ENCODE peak calls at places on chromosomes 6 and 20, in seven cellular contexts. V is NCI-H345; X is PC-9; G is OCI-M1; B is AG08395; T is Daoy; N is stimulated activated CD4-positive, alpha-beta T cell treated with anti-CD3 and anti-CD28 coated beads, Interleukin-1b, Interleukin-23, amount 100 ng/mL, for 24 hours. F is an unnamed sample.

GRCh38 chr6:27472182-27472616 is 706 bp downstream of the ZNF184 start:
- DNase-seq in V (peak; percentile 69), X (no peak), G (peak; percentile 90), B (peak; percentile 48), T (peak; percentile 73), N (peak; percentile 33), F (peak; percentile 39)

GRCh38 chr6:144143878-144144277 is 6.4 kb upstream of the STX11 start:
- DNase-seq in V (no peak), X (no peak), G (no peak), B (no peak), T (no peak), N (no peak), F (no peak)

GRCh38 chr20:49323622-49324238 is 45.9 kb upstream of the ZNFX1 start:
- DNase-seq in V (peak; percentile 31), X (peak; percentile 58), G (peak; percentile 88), B (peak; percentile 80), T (peak; percentile 80), N (no peak), F (peak; percentile 69)

GRCh38 chr6:167731216-167731615 is 95.5 kb upstream of the AFDN start:
- DNase-seq in V (no peak), X (no peak), G (no peak), B (no peak), T (no peak), N (no peak), F (no peak)

GRCh38 chr6:48560408-48560807 is 449.4 kb upstream of the PTCHD4 start:
- DNase-seq in V (no peak), X (peak; percentile 14), G (no peak), B (no peak), T (peak; percentile 35), N (no peak), F (peak; percentile 11)

GRCh38 chr6:165962361-165962760 is 205.3 kb downstream of the TBXT start:
- DNase-seq in V (no peak), X (no peak), G (no peak), B (no peak), T (no peak), N (no peak), F (no peak)

GRCh38 chr6:99553888-99554287 is 14.6 kb downstream of the CCNC start:
- DNase-seq in V (no peak), X (no peak), G (no peak), B (no peak), T (no peak), N (no peak), F (no peak)

GRCh38 chr6:100886078-100886477 is 4.9 kb upstream of the ASCC3 start:
- DNase-seq in V (no peak), X (no peak), G (no peak), B (peak; percentile 18), T (no peak), N (no peak), F (no peak)

GRCh38 chr6:33298773-33299236 is at the start of gene RGL2:
- DNase-seq in V (peak; percentile 66), X (peak; percentile 61), G (peak; percentile 93), B (peak; percentile 65), T (peak; percentile 70), N (no peak), F (peak; percentile 14)

GRCh38 chr6:38603966-38604365 is 35.8 kb downstream of the BTBD9 start:
- DNase-seq in V (no peak), X (no peak), G (no peak), B (peak; percentile 39), T (no peak), N (no peak), F (no peak)

GRCh38 chr20:38214256-38214870 is 46.2 kb downstream of the KIAA1755 start:
- DNase-seq in V (no peak), X (no peak), G (no peak), B (no peak), T (no peak), N (no peak), F (no peak)

GRCh38 chr20:50391444-50392137 is 118.6 kb upstream of the PTPN1 start:
- DNase-seq in V (no peak), X (no peak), G (no peak), B (no peak), T (no peak), N (no peak), F (no peak)

GRCh38 chr20:35252037-35252461 is 25.6 kb downstream of the MMP24 start:
- DNase-seq in V (no peak), X (no peak), G (peak; percentile 9), B (no peak), T (no peak), N (no peak), F (no peak)

GRCh38 chr6:81998432-81998831 is 246.0 kb upstream of the TENT5A start:
- DNase-seq in V (no peak), X (no peak), G (no peak), B (peak; percentile 54), T (peak; percentile 23), N (no peak), F (peak; percentile 19)

GRCh38 chr6:43963877-43964658 is 163.2 kb downstream of the MRPL14 start:
- DNase-seq in V (no peak), X (no peak), G (no peak), B (no peak), T (no peak), N (no peak), F (no peak)

GRCh38 chr6:82169138-82169876 is 78.2 kb downstream of the IBTK start:
- DNase-seq in V (no peak), X (no peak), G (no peak), B (no peak), T (no peak), N (no peak), F (no peak)

GRCh38 chr6:119351005-119351394 is 1.4 kb upstream of the MAN1A1 start:
- DNase-seq in V (peak; percentile 19), X (no peak), G (peak; percentile 86), B (peak; percentile 27), T (peak; percentile 12), N (no peak), F (peak; percentile 12)

GRCh38 chr20:8557711-8558110 is 425.6 kb downstream of the PLCB1 start:
- DNase-seq in V (no peak), X (no peak), G (no peak), B (peak; percentile 11), T (no peak), N (no peak), F (no peak)

GRCh38 chr20:47951521-47951951 is 166.3 kb upstream of the SULF2 start:
- DNase-seq in V (no peak), X (no peak), G (no peak), B (no peak), T (peak; percentile 58), N (no peak), F (no peak)

GRCh38 chr6:37006793-37007339 is 1.4 kb downstream of the FGD2 start:
- DNase-seq in V (no peak), X (no peak), G (no peak), B (peak; percentile 64), T (no peak), N (no peak), F (peak; percentile 62)

GRCh38 chr6:70414813-70415212 is 1.5 kb downstream of the FAM135A start:
- DNase-seq in V (no peak), X (no peak), G (peak; percentile 69), B (no peak), T (no peak), N (no peak), F (no peak)

GRCh38 chr6:114785235-114786127 is 442.7 kb upstream of the HS3ST5 start:
- DNase-seq in V (no peak), X (no peak), G (peak; percentile 28), B (no peak), T (no peak), N (no peak), F (no peak)

GRCh38 chr6:24313133-24313476 is 44.8 kb downstream of the DCDC2 start:
- DNase-seq in V (no peak), X (no peak), G (no peak), B (no peak), T (no peak), N (no peak), F (no peak)

GRCh38 chr20:10667077-10667401 is 6.8 kb downstream of the JAG1 start:
- DNase-seq in V (no peak), X (no peak), G (no peak), B (no peak), T (no peak), N (no peak), F (peak; percentile 44)

GRCh38 chr6:112717401-112717800 is 370.3 kb downstream of the RFPL4B start:
- DNase-seq in V (no peak), X (no peak), G (peak; percentile 43), B (no peak), T (no peak), N (no peak), F (no peak)

GRCh38 chr6:152380351-152380767 is 256.8 kb downstream of the SYNE1 start:
- DNase-seq in V (no peak), X (no peak), G (peak; percentile 73), B (peak; percentile 31), T (peak; percentile 52), N (no peak), F (peak; percentile 38)

GRCh38 chr6:160239929-160240690 is 18.5 kb downstream of the SLC22A2 start:
- DNase-seq in V (no peak), X (no peak), G (no peak), B (no peak), T (no peak), N (no peak), F (peak; percentile 27)

GRCh38 chr6:136036601-136037000 is 185.1 kb downstream of the PDE7B start:
- DNase-seq in V (no peak), X (no peak), G (no peak), B (no peak), T (no peak), N (no peak), F (no peak)

GRCh38 chr20:3766832-3767433 is 620 bp downstream of the ADISSP start:
- DNase-seq in V (no peak), X (no peak), G (no peak), B (no peak), T (no peak), N (no peak), F (no peak)

GRCh38 chr6:135750081-135750480 is 101.4 kb upstream of the PDE7B start:
- DNase-seq in V (no peak), X (no peak), G (no peak), B (no peak), T (no peak), N (no peak), F (no peak)

GRCh38 chr20:63154395-63154794 is 61.5 kb downstream of the YTHDF1 start:
- DNase-seq in V (no peak), X (no peak), G (no peak), B (no peak), T (no peak), N (no peak), F (no peak)

GRCh38 chr6:131923356-131923755 is 27.8 kb downstream of the CCN2 start:
- DNase-seq in V (peak; percentile 37), X (peak; percentile 45), G (peak; percentile 88), B (peak; percentile 26), T (peak; percentile 71), N (no peak), F (peak; percentile 32)

GRCh38 chr20:25296094-25297093 is 48.5 kb downstream of the PYGB start:
- DNase-seq in V (peak; percentile 19), X (peak; percentile 29), G (peak; percentile 11), B (peak; percentile 46), T (no peak), N (no peak), F (no peak)

GRCh38 chr20:58140787-58141396 is 87.6 kb downstream of the ANKRD60 start:
- DNase-seq in V (no peak), X (no peak), G (no peak), B (no peak), T (no peak), N (no peak), F (no peak)

GRCh38 chr20:20594171-20594530 is 118.3 kb downstream of the RALGAPA2 start:
- DNase-seq in V (peak; percentile 21), X (no peak), G (peak; percentile 52), B (peak; percentile 35), T (no peak), N (no peak), F (no peak)

F was measured in RCC 7860.